ENCODE peak calls at places on chromosomes 1 and 21, in six cellular contexts. I is HEK293T, R is aorta, M is ACHN, W is A549, L is T47D. H is an unnamed sample.

GRCh38 chr1:153404768-153405167 is 11.6 kb upstream of the S100A7A start:
- DNase-seq in I (peak), R (peak), M (peak), W (peak), L (peak), H (peak)

GRCh38 chr1:24643362-24644346 is 552 bp downstream of the SRRM1 start:
- DNase-seq in I (peak), R (peak), M (peak), W (peak), L (no peak), H (peak)

GRCh38 chr1:42340093-42340492 is 5.1 kb upstream of the FOXJ3 start:
- DNase-seq in I (no peak), R (no peak), M (peak), W (peak), L (peak), H (no peak)

GRCh38 chr1:31095298-31095981 is 29.9 kb upstream of the PUM1 start:
- DNase-seq in I (no peak), R (no peak), M (no peak), W (no peak), L (no peak), H (no peak)

GRCh38 chr1:203818399-203818798 is 23.0 kb downstream of the ZBED6 start:
- DNase-seq in I (no peak), R (no peak), M (no peak), W (no peak), L (no peak), H (no peak)

GRCh38 chr1:226654508-226655124 is 84.5 kb downstream of the ITPKB start:
- DNase-seq in I (no peak), R (peak), M (no peak), W (no peak), L (no peak), H (no peak)

GRCh38 chr21:43658769-43659135 is 536 bp downstream of the HSF2BP start:
- DNase-seq in I (no peak), R (no peak), M (no peak), W (no peak), L (no peak), H (no peak)

GRCh38 chr1:203649551-203650011 is 22.9 kb downstream of the ATP2B4 start:
- DNase-seq in I (no peak), R (no peak), M (no peak), W (no peak), L (no peak), H (no peak)

GRCh38 chr1:186244825-186245224 is 130.2 kb downstream of the TPR start:
- DNase-seq in I (no peak), R (no peak), M (no peak), W (no peak), L (no peak), H (peak)

H was measured in nephron progenitor cell.